ENCODE peak calls at places on chromosomes 4 and X, in five cellular contexts. M is stomach, G is AG04450, K is prostate gland, H is cardiac muscle cell. L is an unnamed sample.

GRCh38 chr4:186297013-186297645 is 31.1 kb downstream of the F11 start:
- DNase-seq in M (no peak), G (peak), K (peak), H (peak), L (peak)

GRCh38 chr4:107138433-107138832 is 102.3 kb upstream of the DKK2 start:
- DNase-seq in M (no peak), G (no peak), K (no peak), H (no peak), L (no peak)

GRCh38 chr4:76339364-76339763 is 32.8 kb downstream of the STBD1 start:
- DNase-seq in M (no peak), G (peak), K (no peak), H (no peak), L (no peak)

GRCh38 chr4:111174331-111174730 is 551.5 kb upstream of the PITX2 start:
- DNase-seq in M (no peak), G (no peak), K (no peak), H (no peak), L (no peak)

GRCh38 chr4:116016201-116016600 is 902.8 kb upstream of the NDST4 start:
- DNase-seq in M (peak), G (no peak), K (peak), H (no peak), L (no peak)

GRCh38 chr4:6343950-6344408 is 74.3 kb downstream of the WFS1 start:
- DNase-seq in M (peak), G (peak), K (no peak), H (no peak), L (peak)

GRCh38 chrX:38816158-38816557 is 14.9 kb downstream of the MID1IP1 start:
- DNase-seq in M (no peak), G (no peak), K (no peak), H (no peak), L (no peak)

GRCh38 chr4:44186850-44187246 is 261.8 kb downstream of the KCTD8 start:
- DNase-seq in M (no peak), G (no peak), K (no peak), H (no peak), L (no peak)

GRCh38 chr4:185872747-185873380 is 60.9 kb upstream of the SORBS2 start:
- DNase-seq in M (no peak), G (no peak), K (no peak), H (no peak), L (no peak)

GRCh38 chr4:1215347-1216075 is 33.4 kb downstream of the CTBP1 start:
- DNase-seq in M (peak), G (no peak), K (no peak), H (no peak), L (no peak)

GRCh38 chrX:120446503-120446902 is 22.6 kb downstream of the LAMP2 start:
- DNase-seq in M (no peak), G (no peak), K (peak), H (no peak), L (no peak)

GRCh38 chr4:187478292-187479205 is 517.0 kb upstream of the ZFP42 start:
- DNase-seq in M (no peak), G (peak), K (no peak), H (peak), L (no peak)

GRCh38 chrX:100076031-100076430 is 334.0 kb downstream of the PCDH19 start:
- DNase-seq in M (no peak), G (no peak), K (no peak), H (no peak), L (no peak)

GRCh38 chr4:84451546-84451945 is 47.5 kb downstream of the NKX6-1 start:
- DNase-seq in M (no peak), G (no peak), K (no peak), H (no peak), L (no peak)

DNA sequence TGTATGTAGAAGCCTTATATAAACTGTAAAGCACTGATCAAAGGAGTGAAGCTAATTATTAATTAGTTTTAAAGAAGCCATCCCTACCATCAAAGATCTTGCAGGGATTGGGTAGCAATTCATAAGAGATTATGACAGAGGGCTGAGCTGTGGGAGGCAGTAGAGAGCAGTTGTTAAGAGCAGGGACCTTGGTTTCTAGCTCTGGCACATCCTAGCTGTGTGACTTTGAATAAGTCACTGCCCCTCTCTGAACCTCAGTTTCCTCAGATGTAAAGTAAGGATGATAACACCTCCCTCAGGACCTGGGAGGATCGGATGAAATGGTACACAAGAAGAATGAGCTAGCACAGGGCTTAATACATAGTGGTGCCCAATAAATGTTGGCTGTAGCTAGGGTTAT is 45.4 kb downstream of the APLN start:
- DNase-seq in M (no peak), G (no peak), K (no peak), H (no peak), L (no peak)
- TF ChIP-seq CTCF in M (no peak), G (no peak), K (no peak), H (peak), L (no peak)

DNA sequence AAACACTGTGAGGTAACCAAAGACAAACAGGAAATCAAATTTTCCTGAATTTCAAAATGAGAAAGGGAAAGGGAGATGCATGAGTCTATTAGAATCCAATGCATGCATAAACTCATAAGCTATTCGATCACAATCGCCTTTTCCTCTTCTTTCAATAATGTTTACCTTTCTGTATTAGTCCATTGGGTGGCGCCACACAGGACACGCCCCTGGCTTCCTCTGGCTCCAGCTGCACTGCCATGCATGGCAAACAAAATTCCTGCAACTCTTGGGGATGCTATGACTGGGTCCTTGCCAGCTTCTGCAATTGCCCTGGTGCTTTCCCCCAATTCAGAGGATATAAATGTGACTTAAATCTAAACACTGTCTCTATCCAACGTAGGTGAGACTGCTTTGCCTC is 424.5 kb upstream of the PCDH7 start:
- DNase-seq in M (no peak), G (no peak), K (no peak), H (no peak), L (no peak)
- TF ChIP-seq CTCF in M (no peak), G (no peak), K (no peak), H (no peak), L (peak)

DNA sequence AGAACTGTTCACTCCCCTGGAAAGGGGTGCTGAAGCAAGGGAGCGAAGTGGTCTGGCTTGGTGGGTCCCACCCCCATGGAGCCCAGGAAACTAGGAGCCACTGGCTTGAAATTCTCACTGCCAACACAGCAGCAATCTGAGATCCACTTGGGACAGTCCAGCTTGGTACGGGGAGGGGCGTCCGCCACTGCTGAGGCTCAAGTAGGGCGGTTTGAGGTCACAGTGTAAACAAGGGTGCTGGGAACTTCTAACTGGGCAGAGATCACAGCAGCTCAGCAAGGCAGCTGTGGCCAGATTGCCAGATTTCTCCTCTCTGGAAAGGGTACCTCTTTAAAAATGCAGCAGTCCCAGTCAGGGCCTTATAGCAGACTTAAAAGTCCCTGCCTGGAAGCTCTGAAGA is 53.9 kb upstream of the GALNTL6 start:
- DNase-seq in M (no peak), G (no peak), K (no peak), H (no peak), L (no peak)
- TF ChIP-seq CTCF in M (no peak), G (no peak), K (no peak), H (no peak), L (no peak)

DNA sequence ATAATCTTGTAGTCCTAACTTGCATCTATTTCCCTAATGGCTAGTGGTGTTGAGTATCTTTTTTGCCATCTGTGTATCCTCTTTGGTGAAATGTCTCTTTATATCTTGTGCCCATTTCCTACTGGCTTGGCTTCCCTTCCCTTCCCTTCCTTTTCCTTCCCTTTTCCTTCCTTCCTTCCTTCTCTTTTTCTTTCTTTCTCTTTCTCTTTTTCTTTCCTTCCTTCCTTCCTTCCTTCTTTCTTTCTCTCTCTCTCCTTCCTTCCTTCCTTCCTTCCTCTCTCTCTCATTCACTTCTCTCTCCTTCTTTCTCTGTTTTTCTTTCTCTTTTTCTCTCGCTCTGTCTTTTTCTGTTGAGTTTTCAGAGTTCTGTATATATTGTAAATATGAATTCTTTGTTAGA is 61.5 kb upstream of the SLC4A4 start:
- DNase-seq in M (no peak), G (no peak), K (no peak), H (no peak), L (no peak)
- TF ChIP-seq CTCF in M (no peak), G (no peak), K (no peak), H (no peak), L (no peak)

GRCh38 chr4:10172278-10173038 is 55.9 kb upstream of the WDR1 start:
- DNase-seq in M (no peak), G (no peak), K (peak), H (no peak), L (no peak)

GRCh38 chr4:10173754-10174749 is 57.5 kb upstream of the WDR1 start:
- DNase-seq in M (peak), G (no peak), K (peak), H (peak), L (no peak)

GRCh38 chr4:10175626-10176025 is 59.0 kb upstream of the WDR1 start:
- DNase-seq in M (no peak), G (no peak), K (no peak), H (no peak), L (no peak)

GRCh38 chr4:10171055-10171454 is 54.5 kb upstream of the WDR1 start:
- DNase-seq in M (no peak), G (no peak), K (no peak), H (no peak), L (no peak)

DNA sequence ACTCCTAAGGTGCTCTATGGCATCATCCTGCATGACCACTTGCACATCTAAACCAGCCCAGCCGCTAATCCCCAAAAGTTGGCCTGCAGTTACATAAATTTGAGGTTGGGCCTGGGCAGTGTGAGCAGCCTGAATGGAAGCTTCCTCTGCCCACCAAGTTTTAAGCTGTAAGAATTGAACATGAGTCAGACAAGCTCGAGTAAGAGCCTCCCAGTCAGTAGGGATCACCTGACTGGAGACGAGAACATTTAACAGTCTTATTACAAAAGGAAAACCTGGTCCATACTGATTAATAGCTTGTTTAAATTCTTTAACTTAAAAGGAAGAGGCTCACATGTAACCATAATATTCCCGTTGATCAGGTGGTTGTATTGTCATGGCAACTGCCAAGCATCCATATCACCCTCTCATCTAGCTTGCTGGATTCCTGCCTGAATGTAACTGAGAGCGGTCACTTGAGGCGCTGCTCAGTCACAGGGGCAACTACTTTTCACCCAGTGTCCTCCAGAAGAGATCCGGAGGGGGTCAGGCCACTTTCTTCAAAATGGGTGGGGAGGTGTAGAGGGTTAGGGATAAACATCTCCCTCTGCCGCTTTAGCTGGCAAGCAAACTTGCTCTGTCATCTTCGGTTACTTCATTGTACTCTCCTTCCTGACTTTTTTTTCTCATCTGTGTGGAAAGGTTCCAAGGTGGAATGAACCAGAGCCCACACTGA is 56.6 kb upstream of the WDR1 start:
- DNase-seq in M (peak), G (no peak), K (peak), H (no peak), L (no peak)
- TF ChIP-seq CTCF in M (no peak), G (no peak), K (no peak), H (peak), L (no peak)

GRCh38 chr4:179626687-179627086 is 2184.4 kb upstream of the AGA start:
- DNase-seq in M (no peak), G (no peak), K (no peak), H (peak), L (no peak)
- TF ChIP-seq CTCF in M (no peak), G (no peak), K (no peak), H (no peak), L (peak)

GRCh38 chrX:153953342-153953830 is 8.9 kb upstream of the RENBP start:
- DNase-seq in M (peak), G (no peak), K (peak), H (peak), L (no peak)

GRCh38 chrX:153956044-153956907 is 11.8 kb upstream of the RENBP start:
- DNase-seq in M (no peak), G (no peak), K (no peak), H (no peak), L (no peak)

GRCh38 chrX:153955451-153955732 is 10.9 kb upstream of the RENBP start:
- DNase-seq in M (no peak), G (no peak), K (no peak), H (no peak), L (no peak)

GRCh38 chrX:153953892-153954617 is 9.6 kb upstream of the RENBP start:
- DNase-seq in M (no peak), G (no peak), K (no peak), H (no peak), L (no peak)

DNA sequence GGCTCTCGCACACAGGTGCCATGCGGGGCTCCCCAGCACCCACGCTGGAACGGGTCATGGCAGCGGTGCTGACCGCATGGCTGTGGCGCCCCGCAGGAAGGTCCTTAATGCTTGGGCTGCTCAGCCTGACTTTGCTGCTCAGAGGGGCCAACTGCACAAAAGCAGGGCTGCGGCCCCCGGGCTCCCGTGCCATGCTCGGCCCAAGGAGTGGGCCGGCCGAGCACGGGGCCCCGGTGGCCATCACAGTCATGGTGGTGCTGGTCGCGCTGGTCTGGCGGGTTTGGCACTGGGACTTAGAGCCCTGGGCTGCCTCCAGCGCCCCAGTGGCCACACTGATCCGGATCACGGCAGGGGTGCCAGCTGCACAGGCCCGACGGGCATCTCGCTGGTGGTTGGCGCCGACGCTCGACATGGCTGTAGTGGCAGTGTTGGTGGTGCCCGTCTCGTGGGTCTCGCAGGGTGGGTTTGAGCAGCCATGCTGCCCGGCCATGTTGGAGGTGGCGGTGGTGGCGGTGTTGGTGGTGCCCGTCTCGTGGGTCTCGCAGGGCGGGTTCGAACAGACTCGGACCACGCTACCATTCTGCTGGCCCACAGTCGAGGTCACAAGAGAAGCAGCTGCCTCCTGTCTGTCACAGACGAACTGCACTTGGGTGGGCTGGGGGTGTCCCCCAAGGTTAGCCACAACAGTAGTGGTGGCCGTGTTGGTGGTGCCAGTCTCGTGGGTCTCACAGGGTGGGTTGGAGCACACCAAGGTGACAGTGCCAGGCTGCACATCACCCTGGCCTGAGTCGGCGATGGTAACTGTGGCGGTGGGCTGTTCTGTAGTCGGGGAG is 10.4 kb upstream of the RENBP start:
- DNase-seq in M (no peak), G (no peak), K (no peak), H (no peak), L (no peak)
- TF ChIP-seq CTCF in M (no peak), G (no peak), K (no peak), H (no peak), L (no peak)

GRCh38 chrX:8845060-8845459 is 43.9 kb upstream of the FAM9A start:
- DNase-seq in M (no peak), G (peak), K (no peak), H (no peak), L (no peak)
- TF ChIP-seq CTCF in M (no peak), G (peak), K (no peak), H (peak), L (peak)

DNA sequence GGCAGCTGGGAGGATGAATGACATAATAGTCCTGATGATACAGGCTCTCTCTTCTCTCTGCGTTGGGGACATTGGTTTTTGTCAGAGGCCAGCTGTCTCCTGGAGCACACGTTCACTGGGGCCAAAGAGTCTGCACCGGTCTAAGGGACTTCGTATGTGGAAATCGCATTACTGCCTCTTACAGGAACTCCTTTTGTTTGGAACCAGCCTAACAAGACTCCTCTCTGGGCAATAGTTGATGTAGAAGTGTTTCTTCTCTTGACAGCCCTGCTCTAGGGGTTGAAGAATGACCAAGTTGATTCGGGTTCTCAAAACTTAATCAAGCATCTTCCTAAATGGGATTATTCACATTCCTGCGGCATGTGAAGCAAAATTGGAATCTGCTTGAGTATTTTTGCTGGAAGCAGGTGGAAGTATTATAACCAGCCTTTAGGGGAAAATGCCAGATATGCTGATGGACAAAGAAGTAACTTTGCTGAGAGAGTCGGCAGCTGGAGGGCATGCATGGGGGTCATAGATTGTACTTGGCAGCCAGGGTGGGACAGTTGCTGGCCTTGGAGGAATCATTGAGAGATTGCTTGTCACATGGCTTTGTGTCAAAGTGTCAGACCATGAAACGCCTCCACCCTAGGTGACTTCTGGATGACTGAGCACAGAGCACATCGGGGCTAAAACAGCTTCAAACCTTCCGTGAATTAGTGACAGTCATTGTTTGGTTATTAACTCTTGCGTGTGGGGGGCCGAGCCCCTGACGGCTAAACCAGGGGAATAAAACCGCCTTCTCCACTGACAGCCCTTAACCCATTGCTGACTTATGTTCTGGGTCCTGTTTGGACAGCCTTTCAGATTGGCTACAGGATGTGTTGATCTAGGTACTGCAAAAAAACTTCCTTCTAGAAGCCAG is 34.4 kb upstream of the SLC34A2 start:
- DNase-seq in M (no peak), G (no peak), K (no peak), H (no peak), L (no peak)
- TF ChIP-seq CTCF in M (no peak), G (no peak), K (no peak), H (no peak), L (no peak)

DNA sequence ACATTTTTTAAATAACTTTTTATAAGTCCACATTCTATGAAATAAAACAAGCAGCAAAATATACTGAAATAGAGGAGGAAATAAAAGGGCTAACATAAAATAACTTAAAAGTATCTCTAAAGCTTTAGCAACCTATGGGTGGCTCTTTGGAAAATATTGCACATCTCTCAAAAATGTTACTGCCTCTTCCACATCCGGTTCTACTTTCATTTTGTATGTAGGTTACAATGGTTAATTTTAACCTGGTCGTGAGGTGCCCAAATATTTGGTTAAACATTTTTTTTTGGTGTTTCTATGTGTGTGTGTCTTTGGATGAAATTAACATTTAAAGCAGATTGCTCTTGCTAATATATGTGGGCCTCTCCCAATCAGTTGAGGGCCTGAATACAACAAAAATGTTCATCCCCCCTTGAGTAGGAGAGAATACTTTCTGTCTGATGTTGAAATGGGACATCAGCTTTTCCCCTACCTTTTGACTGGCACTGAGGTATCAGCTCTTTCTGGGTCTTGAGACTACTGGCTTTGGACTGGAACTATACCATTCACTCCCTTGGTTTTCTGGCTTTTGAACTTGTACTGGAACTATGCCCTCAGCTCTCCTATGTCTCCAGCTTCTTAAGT is 353.0 kb downstream of the ADAM29 start:
- DNase-seq in M (no peak), G (no peak), K (no peak), H (no peak), L (no peak)
- TF ChIP-seq CTCF in M (no peak), G (no peak), K (no peak), H (no peak), L (no peak)

L was measured in Panc1.